ENCODE peak calls at places on chromosome 12, in five cellular contexts. One of them, this sample, is unnamed.

GRCh38 chr12:26271889-26272492 is 76.6 kb downstream of the SSPN start:
- DNase-seq in cardiac fibroblast: peak
- DNase-seq in fibroblast of the aortic adventitia: peak
- DNase-seq in cardiac muscle cell: peak
- DNase-seq in bronchial epithelial cell: peak
- DNase-seq in this sample: peak

GRCh38 chr12:550473-551260 is 90.9 kb downstream of the B4GALNT3 start:
- DNase-seq in cardiac fibroblast: no peak
- DNase-seq in fibroblast of the aortic adventitia: no peak
- DNase-seq in cardiac muscle cell: no peak
- DNase-seq in bronchial epithelial cell: no peak
- DNase-seq in this sample: no peak

GRCh38 chr12:131471271-131471905 is 239.5 kb upstream of the SFSWAP start:
- DNase-seq in cardiac fibroblast: no peak
- DNase-seq in fibroblast of the aortic adventitia: no peak
- DNase-seq in cardiac muscle cell: no peak
- DNase-seq in bronchial epithelial cell: no peak
- DNase-seq in this sample: no peak

GRCh38 chr12:58293308-58293983 is 352.1 kb downstream of the ATP23 start:
- DNase-seq in cardiac fibroblast: peak
- DNase-seq in fibroblast of the aortic adventitia: no peak
- DNase-seq in cardiac muscle cell: no peak
- DNase-seq in bronchial epithelial cell: peak
- DNase-seq in this sample: peak

GRCh38 chr12:62335801-62336200 is 75.6 kb downstream of the USP15 start:
- DNase-seq in cardiac fibroblast: no peak
- DNase-seq in fibroblast of the aortic adventitia: no peak
- DNase-seq in cardiac muscle cell: no peak
- DNase-seq in bronchial epithelial cell: no peak
- DNase-seq in this sample: no peak

GRCh38 chr12:38386238-38386985 is 69.8 kb downstream of the ALG10B start:
- DNase-seq in cardiac fibroblast: peak
- DNase-seq in fibroblast of the aortic adventitia: no peak
- DNase-seq in cardiac muscle cell: no peak
- DNase-seq in bronchial epithelial cell: peak
- DNase-seq in this sample: peak

GRCh38 chr12:49515266-49515665 is 23.6 kb upstream of the KCNH3 start:
- DNase-seq in cardiac fibroblast: peak
- DNase-seq in fibroblast of the aortic adventitia: peak
- DNase-seq in cardiac muscle cell: no peak
- DNase-seq in bronchial epithelial cell: peak
- DNase-seq in this sample: peak

GRCh38 chr12:131471946-131472732 is 238.8 kb upstream of the SFSWAP start:
- DNase-seq in cardiac fibroblast: no peak
- DNase-seq in fibroblast of the aortic adventitia: no peak
- DNase-seq in cardiac muscle cell: no peak
- DNase-seq in bronchial epithelial cell: no peak
- DNase-seq in this sample: no peak

GRCh38 chr12:31506907-31507306 is 84.0 kb downstream of the DENND5B start:
- DNase-seq in cardiac fibroblast: peak
- DNase-seq in fibroblast of the aortic adventitia: peak
- DNase-seq in cardiac muscle cell: peak
- DNase-seq in bronchial epithelial cell: peak
- DNase-seq in this sample: peak

GRCh38 chr12:91331371-91331770 is 148.8 kb upstream of the DCN start:
- DNase-seq in cardiac fibroblast: no peak
- DNase-seq in fibroblast of the aortic adventitia: no peak
- DNase-seq in cardiac muscle cell: no peak
- DNase-seq in bronchial epithelial cell: no peak
- DNase-seq in this sample: no peak

GRCh38 chr12:64177001-64177400 is 45.1 kb downstream of the KICS2 start:
- DNase-seq in cardiac fibroblast: no peak
- DNase-seq in fibroblast of the aortic adventitia: no peak
- DNase-seq in cardiac muscle cell: no peak
- DNase-seq in bronchial epithelial cell: no peak
- DNase-seq in this sample: no peak

GRCh38 chr12:121102307-121102706 is 30.4 kb upstream of the P2RX7 start:
- DNase-seq in cardiac fibroblast: no peak
- DNase-seq in fibroblast of the aortic adventitia: no peak
- DNase-seq in cardiac muscle cell: no peak
- DNase-seq in bronchial epithelial cell: no peak
- DNase-seq in this sample: no peak

GRCh38 chr12:125773033-125773432 is 707.8 kb downstream of the AACS start:
- DNase-seq in cardiac fibroblast: peak
- DNase-seq in fibroblast of the aortic adventitia: no peak
- DNase-seq in cardiac muscle cell: peak
- DNase-seq in bronchial epithelial cell: no peak
- DNase-seq in this sample: peak

GRCh38 chr12:95694148-95694547 is 96.4 kb downstream of the NTN4 start:
- DNase-seq in cardiac fibroblast: peak
- DNase-seq in fibroblast of the aortic adventitia: no peak
- DNase-seq in cardiac muscle cell: no peak
- DNase-seq in bronchial epithelial cell: peak
- DNase-seq in this sample: peak

GRCh38 chr12:12064596-12064995 is 6.1 kb upstream of the BCL2L14 start:
- DNase-seq in cardiac fibroblast: no peak
- DNase-seq in fibroblast of the aortic adventitia: no peak
- DNase-seq in cardiac muscle cell: no peak
- DNase-seq in bronchial epithelial cell: no peak
- DNase-seq in this sample: no peak

GRCh38 chr12:128408669-128409068 is 141.7 kb downstream of the TMEM132C start:
- DNase-seq in cardiac fibroblast: no peak
- DNase-seq in fibroblast of the aortic adventitia: no peak
- DNase-seq in cardiac muscle cell: no peak
- DNase-seq in bronchial epithelial cell: no peak
- DNase-seq in this sample: no peak

GRCh38 chr12:68042212-68042699 is 53.0 kb downstream of the IFNG-AS1 start:
- DNase-seq in cardiac fibroblast: no peak
- DNase-seq in fibroblast of the aortic adventitia: peak
- DNase-seq in cardiac muscle cell: peak
- DNase-seq in bronchial epithelial cell: peak
- DNase-seq in this sample: peak

GRCh38 chr12:96136129-96136528 is 58.0 kb upstream of the ELK3 start:
- DNase-seq in cardiac fibroblast: peak
- DNase-seq in fibroblast of the aortic adventitia: peak
- DNase-seq in cardiac muscle cell: peak
- DNase-seq in bronchial epithelial cell: no peak
- DNase-seq in this sample: no peak

GRCh38 chr12:113598815-113599406 is 127.2 kb upstream of the LHX5 start:
- DNase-seq in cardiac fibroblast: no peak
- DNase-seq in fibroblast of the aortic adventitia: no peak
- DNase-seq in cardiac muscle cell: no peak
- DNase-seq in bronchial epithelial cell: no peak
- DNase-seq in this sample: no peak

GRCh38 chr12:62466018-62466595 is 519 bp upstream of the MON2 start:
- DNase-seq in cardiac fibroblast: peak
- DNase-seq in fibroblast of the aortic adventitia: peak
- DNase-seq in cardiac muscle cell: peak
- DNase-seq in bronchial epithelial cell: peak
- DNase-seq in this sample: peak

GRCh38 chr12:13165578-13166120 is 30.9 kb upstream of the EMP1 start:
- DNase-seq in cardiac fibroblast: peak
- DNase-seq in fibroblast of the aortic adventitia: peak
- DNase-seq in cardiac muscle cell: no peak
- DNase-seq in bronchial epithelial cell: peak
- DNase-seq in this sample: peak

GRCh38 chr12:104131609-104132008 is 6.4 kb downstream of the NFYB start:
- DNase-seq in cardiac fibroblast: no peak
- DNase-seq in fibroblast of the aortic adventitia: no peak
- DNase-seq in cardiac muscle cell: no peak
- DNase-seq in bronchial epithelial cell: no peak
- DNase-seq in this sample: no peak
- H3K4me3 ChIP-seq in cardiac fibroblast: no peak
- H3K4me3 ChIP-seq in fibroblast of the aortic adventitia: no peak
- H3K4me3 ChIP-seq in cardiac muscle cell: peak
- H3K4me3 ChIP-seq in bronchial epithelial cell: no peak
- H3K4me3 ChIP-seq in this sample: no peak

GRCh38 chr12:10212623-10213131 is at the start of gene GABARAPL1:
- DNase-seq in cardiac fibroblast: peak
- DNase-seq in fibroblast of the aortic adventitia: peak
- DNase-seq in cardiac muscle cell: peak
- DNase-seq in bronchial epithelial cell: peak
- DNase-seq in this sample: peak
- TF ChIP-seq CTCF in cardiac fibroblast: no peak
- TF ChIP-seq CTCF in fibroblast of the aortic adventitia: no peak
- TF ChIP-seq CTCF in cardiac muscle cell: no peak
- TF ChIP-seq CTCF in bronchial epithelial cell: no peak
- TF ChIP-seq CTCF in this sample: no peak

DNA sequence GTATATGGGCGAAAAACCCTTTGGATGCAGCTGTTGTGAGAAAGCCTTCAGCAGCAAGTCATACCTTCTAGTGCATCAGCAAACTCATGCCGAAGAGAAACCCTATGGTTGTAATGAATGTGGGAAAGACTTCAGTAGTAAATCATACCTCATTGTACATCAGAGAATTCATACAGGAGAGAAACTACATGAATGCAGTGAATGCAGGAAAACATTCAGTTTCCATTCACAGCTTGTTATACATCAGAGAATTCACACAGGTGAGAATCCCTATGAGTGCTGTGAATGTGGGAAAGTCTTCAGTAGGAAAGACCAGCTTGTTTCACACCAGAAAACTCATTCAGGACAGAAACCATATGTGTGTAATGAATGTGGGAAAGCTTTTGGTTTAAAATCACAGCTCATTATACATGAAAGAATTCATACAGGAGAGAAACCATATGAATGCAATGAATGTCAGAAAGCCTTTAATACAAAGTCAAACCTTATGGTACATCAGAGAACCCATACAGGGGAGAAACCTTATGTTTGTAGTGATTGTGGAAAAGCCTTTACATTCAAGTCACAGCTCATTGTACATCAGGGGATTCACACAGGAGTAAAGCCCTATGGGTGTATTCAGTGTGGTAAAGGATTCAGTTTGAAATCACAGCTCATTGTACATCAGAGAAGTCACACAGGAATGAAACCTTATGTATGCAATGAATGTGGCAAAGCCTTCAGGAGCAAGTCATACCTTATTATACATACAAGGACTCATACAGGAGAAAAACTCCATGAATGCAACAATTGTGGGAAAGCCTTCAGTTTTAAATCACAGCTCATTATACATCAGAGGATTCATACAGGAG is 21.4 kb downstream of the ZNF268 start:
- DNase-seq in cardiac fibroblast: peak
- DNase-seq in fibroblast of the aortic adventitia: no peak
- DNase-seq in cardiac muscle cell: no peak
- DNase-seq in bronchial epithelial cell: no peak
- DNase-seq in this sample: no peak
- H3K4me3 ChIP-seq in cardiac fibroblast: no peak
- H3K4me3 ChIP-seq in fibroblast of the aortic adventitia: no peak
- H3K4me3 ChIP-seq in cardiac muscle cell: no peak
- H3K4me3 ChIP-seq in bronchial epithelial cell: no peak
- H3K4me3 ChIP-seq in this sample: no peak

GRCh38 chr12:94168041-94168440 is 19.7 kb downstream of the PLXNC1 start:
- DNase-seq in cardiac fibroblast: no peak
- DNase-seq in fibroblast of the aortic adventitia: no peak
- DNase-seq in cardiac muscle cell: no peak
- DNase-seq in bronchial epithelial cell: no peak
- DNase-seq in this sample: no peak
- TF ChIP-seq CTCF in cardiac fibroblast: no peak
- TF ChIP-seq CTCF in fibroblast of the aortic adventitia: no peak
- TF ChIP-seq CTCF in cardiac muscle cell: no peak
- TF ChIP-seq CTCF in bronchial epithelial cell: no peak
- TF ChIP-seq CTCF in this sample: no peak

GRCh38 chr12:114673169-114673833 is 10.7 kb downstream of the TBX3 start:
- DNase-seq in cardiac fibroblast: peak
- DNase-seq in fibroblast of the aortic adventitia: no peak
- DNase-seq in cardiac muscle cell: peak
- DNase-seq in bronchial epithelial cell: no peak
- DNase-seq in this sample: no peak

GRCh38 chr12:114670257-114670955 is 13.6 kb downstream of the TBX3 start:
- DNase-seq in cardiac fibroblast: peak
- DNase-seq in fibroblast of the aortic adventitia: no peak
- DNase-seq in cardiac muscle cell: no peak
- DNase-seq in bronchial epithelial cell: no peak
- DNase-seq in this sample: no peak

GRCh38 chr12:114671321-114671663 is 12.7 kb downstream of the TBX3 start:
- DNase-seq in cardiac fibroblast: peak
- DNase-seq in fibroblast of the aortic adventitia: no peak
- DNase-seq in cardiac muscle cell: no peak
- DNase-seq in bronchial epithelial cell: no peak
- DNase-seq in this sample: no peak

GRCh38 chr12:114672817-114673168 is 11.2 kb downstream of the TBX3 start:
- DNase-seq in cardiac fibroblast: no peak
- DNase-seq in fibroblast of the aortic adventitia: no peak
- DNase-seq in cardiac muscle cell: no peak
- DNase-seq in bronchial epithelial cell: no peak
- DNase-seq in this sample: no peak

GRCh38 chr12:114671664-114672476 is 12.1 kb downstream of the TBX3 start:
- DNase-seq in cardiac fibroblast: peak
- DNase-seq in fibroblast of the aortic adventitia: no peak
- DNase-seq in cardiac muscle cell: no peak
- DNase-seq in bronchial epithelial cell: no peak
- DNase-seq in this sample: no peak
- H3K4me3 ChIP-seq in cardiac fibroblast: peak
- H3K4me3 ChIP-seq in fibroblast of the aortic adventitia: no peak
- H3K4me3 ChIP-seq in cardiac muscle cell: peak
- H3K4me3 ChIP-seq in bronchial epithelial cell: no peak
- H3K4me3 ChIP-seq in this sample: no peak